ENCODE peak calls at places on chromosomes 13 and 19, in eight cellular contexts. One of them, this sample, is unnamed.

GRCh38 chr19:7910321-7911161 is 4.1 kb upstream of the TGFBR3L start:
- DNase-seq in GM12865: no peak
- DNase-seq in fibroblast of pulmonary artery: no peak
- DNase-seq in bronchial epithelial cell: no peak
- DNase-seq in fibroblast of mammary gland: no peak
- DNase-seq in A549: no peak
- DNase-seq in heart right ventricle: peak; percentile 11
- DNase-seq in HL-60: no peak
- DNase-seq in this sample: no peak

GRCh38 chr19:51448011-51448744 is 10.1 kb downstream of the SIGLEC8 start:
- DNase-seq in GM12865: peak; percentile 12
- DNase-seq in fibroblast of pulmonary artery: no peak
- DNase-seq in bronchial epithelial cell: no peak
- DNase-seq in fibroblast of mammary gland: no peak
- DNase-seq in A549: no peak
- DNase-seq in heart right ventricle: no peak
- DNase-seq in HL-60: no peak
- DNase-seq in this sample: no peak

GRCh38 chr13:27826379-27827353 is 34.4 kb downstream of the GSX1 start:
- DNase-seq in GM12865: peak; percentile 77
- DNase-seq in fibroblast of pulmonary artery: peak; percentile 89
- DNase-seq in bronchial epithelial cell: peak; percentile 71
- DNase-seq in fibroblast of mammary gland: peak; percentile 83
- DNase-seq in A549: peak; percentile 86
- DNase-seq in heart right ventricle: peak; percentile 74
- DNase-seq in HL-60: peak; percentile 87
- DNase-seq in this sample: peak; percentile 47

GRCh38 chr13:24274452-24274971 is 34.9 kb upstream of the C1QTNF9 start:
- DNase-seq in GM12865: peak; percentile 93
- DNase-seq in fibroblast of pulmonary artery: peak; percentile 52
- DNase-seq in bronchial epithelial cell: peak; percentile 21
- DNase-seq in fibroblast of mammary gland: no peak
- DNase-seq in A549: no peak
- DNase-seq in heart right ventricle: peak; percentile 34
- DNase-seq in HL-60: no peak
- DNase-seq in this sample: no peak

GRCh38 chr13:25927966-25928365 is 123.8 kb downstream of the SHISA2 start:
- DNase-seq in GM12865: no peak
- DNase-seq in fibroblast of pulmonary artery: no peak
- DNase-seq in bronchial epithelial cell: no peak
- DNase-seq in fibroblast of mammary gland: no peak
- DNase-seq in A549: no peak
- DNase-seq in heart right ventricle: no peak
- DNase-seq in HL-60: no peak
- DNase-seq in this sample: no peak

GRCh38 chr19:16143399-16144215 is at the start of gene HSH2D:
- DNase-seq in GM12865: peak; percentile 98
- DNase-seq in fibroblast of pulmonary artery: no peak
- DNase-seq in bronchial epithelial cell: peak; percentile 52
- DNase-seq in fibroblast of mammary gland: no peak
- DNase-seq in A549: no peak
- DNase-seq in heart right ventricle: peak; percentile 30
- DNase-seq in HL-60: peak; percentile 93
- DNase-seq in this sample: no peak

GRCh38 chr19:34976611-34977010 is 12.6 kb upstream of the ZNF792 start:
- DNase-seq in GM12865: no peak
- DNase-seq in fibroblast of pulmonary artery: no peak
- DNase-seq in bronchial epithelial cell: no peak
- DNase-seq in fibroblast of mammary gland: no peak
- DNase-seq in A549: peak; percentile 59
- DNase-seq in heart right ventricle: no peak
- DNase-seq in HL-60: no peak
- DNase-seq in this sample: no peak

GRCh38 chr13:66805657-66806056 is 424.5 kb downstream of the PCDH9 start:
- DNase-seq in GM12865: no peak
- DNase-seq in fibroblast of pulmonary artery: peak; percentile 92
- DNase-seq in bronchial epithelial cell: no peak
- DNase-seq in fibroblast of mammary gland: peak; percentile 73
- DNase-seq in A549: peak; percentile 21
- DNase-seq in heart right ventricle: no peak
- DNase-seq in HL-60: no peak
- DNase-seq in this sample: no peak

GRCh38 chr19:8239528-8240273 is 30.5 kb downstream of the CERS4 start:
- DNase-seq in GM12865: no peak
- DNase-seq in fibroblast of pulmonary artery: no peak
- DNase-seq in bronchial epithelial cell: no peak
- DNase-seq in fibroblast of mammary gland: no peak
- DNase-seq in A549: no peak
- DNase-seq in heart right ventricle: no peak
- DNase-seq in HL-60: no peak
- DNase-seq in this sample: no peak

GRCh38 chr13:106376411-106377112 is 158.9 kb downstream of the EFNB2 start:
- DNase-seq in GM12865: peak; percentile 24
- DNase-seq in fibroblast of pulmonary artery: peak; percentile 92
- DNase-seq in bronchial epithelial cell: peak; percentile 98
- DNase-seq in fibroblast of mammary gland: peak; percentile 98
- DNase-seq in A549: peak; percentile 48
- DNase-seq in heart right ventricle: no peak
- DNase-seq in HL-60: no peak
- DNase-seq in this sample: no peak

GRCh38 chr19:34904846-34905527 is 21.7 kb upstream of the ZNF30 start:
- DNase-seq in GM12865: no peak
- DNase-seq in fibroblast of pulmonary artery: no peak
- DNase-seq in bronchial epithelial cell: no peak
- DNase-seq in fibroblast of mammary gland: no peak
- DNase-seq in A549: no peak
- DNase-seq in heart right ventricle: no peak
- DNase-seq in HL-60: no peak
- DNase-seq in this sample: no peak

GRCh38 chr13:33441015-33441414 is 155.5 kb upstream of the STARD13 start:
- DNase-seq in GM12865: peak; percentile 30
- DNase-seq in fibroblast of pulmonary artery: peak; percentile 53
- DNase-seq in bronchial epithelial cell: peak; percentile 46
- DNase-seq in fibroblast of mammary gland: peak; percentile 48
- DNase-seq in A549: peak; percentile 37
- DNase-seq in heart right ventricle: no peak
- DNase-seq in HL-60: no peak
- DNase-seq in this sample: no peak

GRCh38 chr19:3849092-3849491 is 19.7 kb downstream of the ZFR2 start:
- DNase-seq in GM12865: peak; percentile 64
- DNase-seq in fibroblast of pulmonary artery: peak; percentile 16
- DNase-seq in bronchial epithelial cell: peak; percentile 8
- DNase-seq in fibroblast of mammary gland: peak; percentile 11
- DNase-seq in A549: no peak
- DNase-seq in heart right ventricle: no peak
- DNase-seq in HL-60: peak; percentile 55
- DNase-seq in this sample: no peak

GRCh38 chr19:47023448-47023794 is 3.8 kb downstream of the NPAS1 start:
- DNase-seq in GM12865: no peak
- DNase-seq in fibroblast of pulmonary artery: no peak
- DNase-seq in bronchial epithelial cell: no peak
- DNase-seq in fibroblast of mammary gland: no peak
- DNase-seq in A549: no peak
- DNase-seq in heart right ventricle: no peak
- DNase-seq in HL-60: no peak
- DNase-seq in this sample: no peak

GRCh38 chr13:96072392-96072791 is 17.5 kb upstream of the HS6ST3 start:
- DNase-seq in GM12865: no peak
- DNase-seq in fibroblast of pulmonary artery: no peak
- DNase-seq in bronchial epithelial cell: no peak
- DNase-seq in fibroblast of mammary gland: no peak
- DNase-seq in A549: no peak
- DNase-seq in heart right ventricle: no peak
- DNase-seq in HL-60: no peak
- DNase-seq in this sample: no peak

GRCh38 chr13:114049026-114049425 is 75.2 kb upstream of the C13orf46 start:
- DNase-seq in GM12865: peak; percentile 81
- DNase-seq in fibroblast of pulmonary artery: no peak
- DNase-seq in bronchial epithelial cell: no peak
- DNase-seq in fibroblast of mammary gland: no peak
- DNase-seq in A549: no peak
- DNase-seq in heart right ventricle: no peak
- DNase-seq in HL-60: no peak
- DNase-seq in this sample: no peak

GRCh38 chr13:26971990-26972888 is 199.4 kb downstream of the USP12 start:
- DNase-seq in GM12865: peak; percentile 50
- DNase-seq in fibroblast of pulmonary artery: peak; percentile 25
- DNase-seq in bronchial epithelial cell: peak; percentile 25
- DNase-seq in fibroblast of mammary gland: peak; percentile 15
- DNase-seq in A549: peak; percentile 80
- DNase-seq in heart right ventricle: no peak
- DNase-seq in HL-60: peak; percentile 73
- DNase-seq in this sample: no peak

GRCh38 chr19:46731584-46731983 is 14.3 kb upstream of the FKRP start:
- DNase-seq in GM12865: no peak
- DNase-seq in fibroblast of pulmonary artery: peak; percentile 52
- DNase-seq in bronchial epithelial cell: no peak
- DNase-seq in fibroblast of mammary gland: no peak
- DNase-seq in A549: no peak
- DNase-seq in heart right ventricle: no peak
- DNase-seq in HL-60: peak; percentile 72
- DNase-seq in this sample: no peak

GRCh38 chr19:32291876-32292275 is 53.5 kb upstream of the ZNF507 start:
- DNase-seq in GM12865: no peak
- DNase-seq in fibroblast of pulmonary artery: no peak
- DNase-seq in bronchial epithelial cell: no peak
- DNase-seq in fibroblast of mammary gland: no peak
- DNase-seq in A549: no peak
- DNase-seq in heart right ventricle: no peak
- DNase-seq in HL-60: no peak
- DNase-seq in this sample: no peak

GRCh38 chr13:39013462-39013861 is 22.8 kb upstream of the STOML3 start:
- DNase-seq in GM12865: no peak
- DNase-seq in fibroblast of pulmonary artery: no peak
- DNase-seq in bronchial epithelial cell: no peak
- DNase-seq in fibroblast of mammary gland: no peak
- DNase-seq in A549: no peak
- DNase-seq in heart right ventricle: no peak
- DNase-seq in HL-60: no peak
- DNase-seq in this sample: no peak

GRCh38 chr13:30874561-30874960 is 31.5 kb upstream of the MEDAG start:
- DNase-seq in GM12865: no peak
- DNase-seq in fibroblast of pulmonary artery: no peak
- DNase-seq in bronchial epithelial cell: no peak
- DNase-seq in fibroblast of mammary gland: no peak
- DNase-seq in A549: no peak
- DNase-seq in heart right ventricle: no peak
- DNase-seq in HL-60: no peak
- DNase-seq in this sample: no peak

GRCh38 chr13:51731759-51732158 is 72.2 kb downstream of the DHRS12 start:
- DNase-seq in GM12865: no peak
- DNase-seq in fibroblast of pulmonary artery: peak; percentile 81
- DNase-seq in bronchial epithelial cell: no peak
- DNase-seq in fibroblast of mammary gland: peak; percentile 84
- DNase-seq in A549: peak; percentile 16
- DNase-seq in heart right ventricle: no peak
- DNase-seq in HL-60: no peak
- DNase-seq in this sample: no peak

GRCh38 chr19:39997595-39998216 is 846 bp downstream of the ZNF546 start:
- DNase-seq in GM12865: peak; percentile 30
- DNase-seq in fibroblast of pulmonary artery: peak; percentile 12
- DNase-seq in bronchial epithelial cell: no peak
- DNase-seq in fibroblast of mammary gland: peak; percentile 91
- DNase-seq in A549: no peak
- DNase-seq in heart right ventricle: no peak
- DNase-seq in HL-60: no peak
- DNase-seq in this sample: no peak

GRCh38 chr13:40251343-40252032 is 415.0 kb downstream of the FOXO1 start:
- DNase-seq in GM12865: peak; percentile 62
- DNase-seq in fibroblast of pulmonary artery: peak; percentile 73
- DNase-seq in bronchial epithelial cell: peak; percentile 78
- DNase-seq in fibroblast of mammary gland: peak; percentile 74
- DNase-seq in A549: no peak
- DNase-seq in heart right ventricle: no peak
- DNase-seq in HL-60: no peak
- DNase-seq in this sample: no peak

GRCh38 chr19:11420429-11420893 is 1.3 kb upstream of the RGL3 start:
- DNase-seq in GM12865: no peak
- DNase-seq in fibroblast of pulmonary artery: peak; percentile 53
- DNase-seq in bronchial epithelial cell: no peak
- DNase-seq in fibroblast of mammary gland: peak; percentile 80
- DNase-seq in A549: no peak
- DNase-seq in heart right ventricle: peak; percentile 78
- DNase-seq in HL-60: no peak
- DNase-seq in this sample: no peak

GRCh38 chr19:7099597-7099921 is 30.1 kb downstream of the ZNF557 start:
- DNase-seq in GM12865: no peak
- DNase-seq in fibroblast of pulmonary artery: no peak
- DNase-seq in bronchial epithelial cell: no peak
- DNase-seq in fibroblast of mammary gland: no peak
- DNase-seq in A549: no peak
- DNase-seq in heart right ventricle: no peak
- DNase-seq in HL-60: no peak
- DNase-seq in this sample: no peak

GRCh38 chr19:16627194-16627927 is 643 bp downstream of the MED26 start:
- DNase-seq in GM12865: no peak
- DNase-seq in fibroblast of pulmonary artery: no peak
- DNase-seq in bronchial epithelial cell: no peak
- DNase-seq in fibroblast of mammary gland: no peak
- DNase-seq in A549: no peak
- DNase-seq in heart right ventricle: no peak
- DNase-seq in HL-60: peak; percentile 26
- DNase-seq in this sample: no peak

GRCh38 chr19:30001794-30002193 is 59.8 kb downstream of the URI1 start:
- DNase-seq in GM12865: peak; percentile 7
- DNase-seq in fibroblast of pulmonary artery: peak; percentile 16
- DNase-seq in bronchial epithelial cell: peak; percentile 3
- DNase-seq in fibroblast of mammary gland: no peak
- DNase-seq in A549: peak; percentile 25
- DNase-seq in heart right ventricle: no peak
- DNase-seq in HL-60: no peak
- DNase-seq in this sample: no peak
- TF ChIP-seq CTCF in GM12865: no peak
- TF ChIP-seq CTCF in fibroblast of pulmonary artery: peak; percentile 32
- TF ChIP-seq CTCF in bronchial epithelial cell: no peak
- TF ChIP-seq CTCF in fibroblast of mammary gland: no peak
- TF ChIP-seq CTCF in A549: no peak
- TF ChIP-seq CTCF in heart right ventricle: peak; percentile 4
- TF ChIP-seq CTCF in HL-60: no peak
- TF ChIP-seq CTCF in this sample: no peak

GRCh38 chr19:24029941-24030636 is 56.9 kb upstream of the ZNF254 start:
- DNase-seq in GM12865: no peak
- DNase-seq in fibroblast of pulmonary artery: no peak
- DNase-seq in bronchial epithelial cell: no peak
- DNase-seq in fibroblast of mammary gland: no peak
- DNase-seq in A549: no peak
- DNase-seq in heart right ventricle: no peak
- DNase-seq in HL-60: no peak
- DNase-seq in this sample: no peak
- TF ChIP-seq CTCF in GM12865: no peak
- TF ChIP-seq CTCF in fibroblast of pulmonary artery: no peak
- TF ChIP-seq CTCF in bronchial epithelial cell: no peak
- TF ChIP-seq CTCF in fibroblast of mammary gland: no peak
- TF ChIP-seq CTCF in A549: no peak
- TF ChIP-seq CTCF in heart right ventricle: no peak
- TF ChIP-seq CTCF in HL-60: no peak
- TF ChIP-seq CTCF in this sample: no peak

GRCh38 chr19:38650911-38651584 is 3.6 kb downstream of the ACTN4 start:
- DNase-seq in GM12865: no peak
- DNase-seq in fibroblast of pulmonary artery: peak; percentile 96
- DNase-seq in bronchial epithelial cell: peak; percentile 80
- DNase-seq in fibroblast of mammary gland: peak; percentile 98
- DNase-seq in A549: peak; percentile 67
- DNase-seq in heart right ventricle: no peak
- DNase-seq in HL-60: peak; percentile 73
- DNase-seq in this sample: no peak
- TF ChIP-seq CTCF in GM12865: no peak
- TF ChIP-seq CTCF in fibroblast of pulmonary artery: no peak
- TF ChIP-seq CTCF in bronchial epithelial cell: no peak
- TF ChIP-seq CTCF in fibroblast of mammary gland: peak; percentile 7
- TF ChIP-seq CTCF in A549: no peak
- TF ChIP-seq CTCF in heart right ventricle: no peak
- TF ChIP-seq CTCF in HL-60: no peak
- TF ChIP-seq CTCF in this sample: no peak

GRCh38 chr13:91946498-91947070 is 548.2 kb downstream of the GPC5 start:
- DNase-seq in GM12865: peak; percentile 23
- DNase-seq in fibroblast of pulmonary artery: peak; percentile 33
- DNase-seq in bronchial epithelial cell: peak; percentile 13
- DNase-seq in fibroblast of mammary gland: no peak
- DNase-seq in A549: peak; percentile 14
- DNase-seq in heart right ventricle: no peak
- DNase-seq in HL-60: no peak
- DNase-seq in this sample: no peak
- TF ChIP-seq CTCF in GM12865: peak; percentile 34
- TF ChIP-seq CTCF in fibroblast of pulmonary artery: peak; percentile 57
- TF ChIP-seq CTCF in bronchial epithelial cell: peak; percentile 28
- TF ChIP-seq CTCF in fibroblast of mammary gland: no peak
- TF ChIP-seq CTCF in A549: peak; percentile 11
- TF ChIP-seq CTCF in heart right ventricle: peak; percentile 17
- TF ChIP-seq CTCF in HL-60: peak; percentile 35
- TF ChIP-seq CTCF in this sample: no peak